ENCODE peak calls at places on chromosomes 11 and 22, in nine cellular contexts. N is A172; P is activated T-helper 1 cell treated with anti-CD3 and anti-CD28 coated beads, Interleukin-12 subunit alpha, Interleukin-12 subunit beta, Interleukin-2, Interleukin-4 antibody, amounts not matched to agents 30 ng/mL and 10 ng/mL and 1 ng/mL, durations not matched to agents 14 hours and 24 hours and 36 hours; C is ovary; I is NCI-H2029 treated with DMSO at 0.1 percent for 48 hours; L is foreskin melanocyte; H is ELF-1; S is thoracic aorta; J is NCI-H510A treated with DMSO at 0.1 percent for 48 hours. X is an unnamed sample.

GRCh38 chr11:36452231-36452630 is 57.8 kb downstream of the TRAF6 start:
- DNase-seq in H (no peak), C (no peak), I (no peak), P (no peak), N (peak), J (no peak), L (no peak), S (no peak), X (no peak)

GRCh38 chr11:2186669-2187266 is 15.2 kb upstream of the TH start:
- DNase-seq in S (no peak), H (peak), I (no peak), N (peak), L (no peak), C (no peak), J (no peak), P (no peak), X (peak)

GRCh38 chr11:120538707-120539106 is 27.2 kb downstream of the GRIK4 start:
- DNase-seq in J (no peak), L (no peak), C (no peak), H (no peak), P (no peak), I (no peak), N (no peak), S (no peak), X (no peak)

GRCh38 chr11:75068993-75069392 is 27.7 kb downstream of the OR2AT4 start:
- DNase-seq in J (no peak), N (no peak), P (no peak), H (no peak), L (no peak), S (no peak), I (no peak), C (no peak), X (no peak)

GRCh38 chr22:44521326-44521725 is 23.3 kb upstream of the RTL6 start:
- DNase-seq in I (no peak), S (no peak), H (no peak), J (no peak), P (no peak), C (no peak), L (no peak), N (no peak), X (no peak)

GRCh38 chr11:78783301-78783700 is 208.6 kb upstream of the NARS2 start:
- DNase-seq in C (no peak), I (no peak), S (no peak), P (no peak), J (peak), L (no peak), H (no peak), N (no peak), X (no peak)

GRCh38 chr11:129021295-129021694 is 78.6 kb upstream of the TP53AIP1 start:
- DNase-seq in C (no peak), J (no peak), N (no peak), S (no peak), P (no peak), L (no peak), I (no peak), H (no peak), X (no peak)

GRCh38 chr22:26548984-26549383 is 36.7 kb upstream of the TFIP11 start:
- DNase-seq in P (no peak), C (no peak), I (no peak), H (no peak), L (no peak), N (no peak), J (no peak), S (no peak), X (no peak)

GRCh38 chr22:32830473-32830872 is 29.0 kb downstream of the TIMP3 start:
- DNase-seq in N (no peak), H (peak), J (no peak), I (no peak), L (no peak), S (no peak), C (no peak), P (no peak), X (no peak)

GRCh38 chr22:46946383-46946965 is 184.0 kb downstream of the TBC1D22A start:
- DNase-seq in I (no peak), C (no peak), N (no peak), J (no peak), P (no peak), H (no peak), L (no peak), S (no peak), X (peak)